ENCODE peak calls at places on chromosomes 6 and 20, in nine cellular contexts. I is effector CD4-positive, alpha-beta T cell; P is neuronal stem cell; T is sciatic nerve; Q is esophagus squamous epithelium; N is activated T-helper 2 cell treated with anti-CD3 and anti-CD28 coated beads, Interferon-gamma antibody, Interleukin-2, Interleukin-4, amounts not matched to agents 10 μg/mL and 5 μg/mL and 100 μg/mL, durations not matched to agents 14 hours and 24 hours and 36 hours; O is amygdala; G is MCF 10A; W is T-helper 17 cell. Z is an unnamed sample.

GRCh38 chr20:50663095-50663821 is 28.1 kb downstream of the RIPOR3 start:
- DNase-seq in I (no peak), P (no peak), T (no peak), Q (no peak), N (no peak), O (no peak), G (peak), W (no peak), Z (no peak)

GRCh38 chr6:44652551-44652950 is 265.0 kb downstream of the CDC5L start:
- DNase-seq in I (no peak), P (no peak), T (no peak), Q (no peak), N (no peak), O (no peak), G (no peak), W (no peak), Z (no peak)

GRCh38 chr6:14354919-14355572 is 237.5 kb downstream of the CD83 start:
- DNase-seq in I (no peak), P (no peak), T (peak), Q (no peak), N (no peak), O (no peak), G (peak), W (no peak), Z (peak)

GRCh38 chr6:56374841-56375369 is 127.5 kb upstream of the COL21A1 start:
- DNase-seq in I (no peak), P (no peak), T (no peak), Q (no peak), N (no peak), O (no peak), G (peak), W (no peak), Z (no peak)

GRCh38 chr6:163950159-163950558 is 535.6 kb downstream of the QKI start:
- DNase-seq in I (no peak), P (no peak), T (no peak), Q (no peak), N (no peak), O (no peak), G (no peak), W (no peak), Z (peak)

GRCh38 chr6:44224154-44224977 is 971 bp downstream of the SLC29A1 start:
- DNase-seq in I (no peak), P (no peak), T (no peak), Q (no peak), N (no peak), O (no peak), G (no peak), W (no peak), Z (peak)

GRCh38 chr6:117414770-117415169 is 11.0 kb downstream of the ROS1 start:
- DNase-seq in I (no peak), P (no peak), T (no peak), Q (no peak), N (no peak), O (no peak), G (no peak), W (no peak), Z (no peak)

GRCh38 chr20:62704341-62704948 is 4.2 kb upstream of the NTSR1 start:
- DNase-seq in I (no peak), P (no peak), T (peak), Q (peak), N (no peak), O (no peak), G (peak), W (no peak), Z (peak)

GRCh38 chr20:39651645-39652340 is 689.6 kb downstream of the DHX35 start:
- DNase-seq in I (no peak), P (no peak), T (no peak), Q (no peak), N (no peak), O (no peak), G (no peak), W (no peak), Z (no peak)

GRCh38 chr6:113671440-113671839 is 185.7 kb upstream of the MARCKS start:
- DNase-seq in I (no peak), P (no peak), T (no peak), Q (no peak), N (no peak), O (no peak), G (no peak), W (no peak), Z (peak)

GRCh38 chr6:121544691-121545090 is 109.2 kb downstream of the GJA1 start:
- DNase-seq in I (no peak), P (no peak), T (no peak), Q (no peak), N (no peak), O (no peak), G (no peak), W (no peak), Z (no peak)

GRCh38 chr6:123333000-123333756 is 303.6 kb downstream of the TRDN start:
- DNase-seq in I (no peak), P (no peak), T (no peak), Q (no peak), N (no peak), O (no peak), G (peak), W (no peak), Z (no peak)

GRCh38 chr20:39946946-39947345 is 742.1 kb downstream of the MAFB start:
- DNase-seq in I (no peak), P (no peak), T (no peak), Q (no peak), N (no peak), O (no peak), G (no peak), W (no peak), Z (no peak)

GRCh38 chr20:45370571-45371204 is 7.4 kb downstream of the TP53TG5 start:
- DNase-seq in I (no peak), P (no peak), T (no peak), Q (no peak), N (no peak), O (no peak), G (no peak), W (no peak), Z (no peak)